ENCODE peak calls at places on chromosomes 7 and 10, in four cellular contexts. T is T-helper 9 cell, V is NCI-H774, H is lower lobe of right lung. A is an unnamed sample.

GRCh38 chr7:21276471-21277035 is 151.3 kb upstream of the SP4 start:
- DNase-seq in T (no peak), V (no peak), H (no peak), A (no peak)

GRCh38 chr10:80173441-80173840 is 31.9 kb downstream of the ANXA11 start:
- DNase-seq in T (no peak), V (no peak), H (no peak), A (no peak)

GRCh38 chr7:2355079-2356008 is 717 bp downstream of the EIF3B start:
- DNase-seq in T (no peak), V (no peak), H (no peak), A (peak)

GRCh38 chr10:24428410-24428782 is 219.5 kb downstream of the KIAA1217 start:
- DNase-seq in T (no peak), V (no peak), H (no peak), A (no peak)

GRCh38 chr10:80414126-80414898 is 6.0 kb downstream of the PRXL2A start:
- DNase-seq in T (no peak), V (no peak), H (no peak), A (no peak)

GRCh38 chr10:49761201-49761788 is 828 bp downstream of the OGDHL start:
- DNase-seq in T (no peak), V (no peak), H (no peak), A (no peak)

GRCh38 chr7:2760098-2760889 is 72.3 kb downstream of the AMZ1 start:
- DNase-seq in T (no peak), V (peak), H (peak), A (no peak)

GRCh38 chr10:72612203-72612826 is 13.6 kb downstream of the MICU1 start:
- DNase-seq in T (no peak), V (peak), H (no peak), A (no peak)

GRCh38 chr10:71006497-71006896 is 118.1 kb upstream of the PCBD1 start:
- DNase-seq in T (no peak), V (no peak), H (no peak), A (no peak)

GRCh38 chr10:132059760-132060508 is 5.8 kb upstream of the JAKMIP3 start:
- DNase-seq in T (no peak), V (no peak), H (no peak), A (no peak)

GRCh38 chr7:29592866-29593265 is 29.2 kb downstream of the PRR15 start:
- DNase-seq in T (no peak), V (no peak), H (no peak), A (no peak)

GRCh38 chr10:16905304-16905703 is 88.1 kb upstream of the RSU1 start:
- DNase-seq in T (no peak), V (no peak), H (no peak), A (no peak)

GRCh38 chr7:142455392-142455791 is 197.5 kb upstream of the PRSS58 start:
- DNase-seq in T (no peak), V (no peak), H (no peak), A (no peak)

A was measured in activated B cell treated with CpG ODN at 0.5 μM for 24 hours.